ENCODE peak calls at places on chromosomes 7 and 10, in ten cellular contexts. One of them, this sample, is unnamed.

GRCh38 chr10:16341637-16342036 is 95.2 kb upstream of the PTER start:
- DNase-seq in HL-60: no peak
- DNase-seq in GM13976: no peak
- DNase-seq in spleen: no peak
- DNase-seq in IMR-90: no peak
- DNase-seq in activated B cell treated with CpG ODN at 0.5 μM for 24 hours: no peak
- DNase-seq in heart left ventricle: no peak
- DNase-seq in foreskin fibroblast: no peak
- DNase-seq in right lobe of liver: no peak
- DNase-seq in prostate gland: no peak
- DNase-seq in this sample: no peak

GRCh38 chr10:23917251-23917908 is 291.6 kb upstream of the KIAA1217 start:
- DNase-seq in HL-60: no peak
- DNase-seq in GM13976: no peak
- DNase-seq in spleen: no peak
- DNase-seq in IMR-90: no peak
- DNase-seq in activated B cell treated with CpG ODN at 0.5 μM for 24 hours: no peak
- DNase-seq in heart left ventricle: no peak
- DNase-seq in foreskin fibroblast: no peak
- DNase-seq in right lobe of liver: no peak
- DNase-seq in prostate gland: no peak
- DNase-seq in this sample: no peak

GRCh38 chr10:3271385-3272115 is 99.0 kb upstream of the PITRM1 start:
- DNase-seq in HL-60: no peak
- DNase-seq in GM13976: no peak
- DNase-seq in spleen: no peak
- DNase-seq in IMR-90: no peak
- DNase-seq in activated B cell treated with CpG ODN at 0.5 μM for 24 hours: no peak
- DNase-seq in heart left ventricle: peak
- DNase-seq in foreskin fibroblast: no peak
- DNase-seq in right lobe of liver: no peak
- DNase-seq in prostate gland: no peak
- DNase-seq in this sample: no peak

GRCh38 chr7:130273863-130274262 is 7.2 kb downstream of the CPA2 start:
- DNase-seq in HL-60: no peak
- DNase-seq in GM13976: no peak
- DNase-seq in spleen: no peak
- DNase-seq in IMR-90: peak
- DNase-seq in activated B cell treated with CpG ODN at 0.5 μM for 24 hours: no peak
- DNase-seq in heart left ventricle: no peak
- DNase-seq in foreskin fibroblast: peak
- DNase-seq in right lobe of liver: no peak
- DNase-seq in prostate gland: no peak
- DNase-seq in this sample: no peak

GRCh38 chr7:103528152-103528551 is 82.1 kb upstream of the SLC26A5 start:
- DNase-seq in HL-60: no peak
- DNase-seq in GM13976: no peak
- DNase-seq in spleen: no peak
- DNase-seq in IMR-90: peak
- DNase-seq in activated B cell treated with CpG ODN at 0.5 μM for 24 hours: no peak
- DNase-seq in heart left ventricle: no peak
- DNase-seq in foreskin fibroblast: no peak
- DNase-seq in right lobe of liver: no peak
- DNase-seq in prostate gland: no peak
- DNase-seq in this sample: no peak

GRCh38 chr10:69123306-69123746 is 652 bp upstream of the VPS26A start:
- DNase-seq in HL-60: no peak
- DNase-seq in GM13976: no peak
- DNase-seq in spleen: no peak
- DNase-seq in IMR-90: peak
- DNase-seq in activated B cell treated with CpG ODN at 0.5 μM for 24 hours: no peak
- DNase-seq in heart left ventricle: no peak
- DNase-seq in foreskin fibroblast: peak
- DNase-seq in right lobe of liver: peak
- DNase-seq in prostate gland: peak
- DNase-seq in this sample: peak

GRCh38 chr10:44895280-44895679 is 15.9 kb upstream of the TMEM72 start:
- DNase-seq in HL-60: no peak
- DNase-seq in GM13976: no peak
- DNase-seq in spleen: no peak
- DNase-seq in IMR-90: no peak
- DNase-seq in activated B cell treated with CpG ODN at 0.5 μM for 24 hours: no peak
- DNase-seq in heart left ventricle: no peak
- DNase-seq in foreskin fibroblast: no peak
- DNase-seq in right lobe of liver: no peak
- DNase-seq in prostate gland: no peak
- DNase-seq in this sample: no peak

GRCh38 chr7:139737221-139738100 is 40.3 kb downstream of the HIPK2 start:
- DNase-seq in HL-60: no peak
- DNase-seq in GM13976: no peak
- DNase-seq in spleen: no peak
- DNase-seq in IMR-90: peak
- DNase-seq in activated B cell treated with CpG ODN at 0.5 μM for 24 hours: no peak
- DNase-seq in heart left ventricle: no peak
- DNase-seq in foreskin fibroblast: peak
- DNase-seq in right lobe of liver: no peak
- DNase-seq in prostate gland: no peak
- DNase-seq in this sample: no peak

GRCh38 chr10:6012506-6012905 is 35.2 kb upstream of the IL15RA start:
- DNase-seq in HL-60: no peak
- DNase-seq in GM13976: no peak
- DNase-seq in spleen: no peak
- DNase-seq in IMR-90: no peak
- DNase-seq in activated B cell treated with CpG ODN at 0.5 μM for 24 hours: no peak
- DNase-seq in heart left ventricle: no peak
- DNase-seq in foreskin fibroblast: no peak
- DNase-seq in right lobe of liver: no peak
- DNase-seq in prostate gland: no peak
- DNase-seq in this sample: no peak

GRCh38 chr10:95290446-95290800 is 380 bp downstream of the PDLIM1 start:
- DNase-seq in HL-60: no peak
- DNase-seq in GM13976: no peak
- DNase-seq in spleen: peak
- DNase-seq in IMR-90: no peak
- DNase-seq in activated B cell treated with CpG ODN at 0.5 μM for 24 hours: no peak
- DNase-seq in heart left ventricle: no peak
- DNase-seq in foreskin fibroblast: no peak
- DNase-seq in right lobe of liver: no peak
- DNase-seq in prostate gland: no peak
- DNase-seq in this sample: no peak

GRCh38 chr10:95289921-95290421 is 832 bp downstream of the PDLIM1 start:
- DNase-seq in HL-60: no peak
- DNase-seq in GM13976: no peak
- DNase-seq in spleen: no peak
- DNase-seq in IMR-90: no peak
- DNase-seq in activated B cell treated with CpG ODN at 0.5 μM for 24 hours: no peak
- DNase-seq in heart left ventricle: no peak
- DNase-seq in foreskin fibroblast: no peak
- DNase-seq in right lobe of liver: no peak
- DNase-seq in prostate gland: no peak
- DNase-seq in this sample: no peak

GRCh38 chr10:95289003-95289920 is 1.5 kb downstream of the PDLIM1 start:
- DNase-seq in HL-60: no peak
- DNase-seq in GM13976: peak
- DNase-seq in spleen: no peak
- DNase-seq in IMR-90: no peak
- DNase-seq in activated B cell treated with CpG ODN at 0.5 μM for 24 hours: no peak
- DNase-seq in heart left ventricle: no peak
- DNase-seq in foreskin fibroblast: no peak
- DNase-seq in right lobe of liver: no peak
- DNase-seq in prostate gland: no peak
- DNase-seq in this sample: no peak

GRCh38 chr10:95291634-95292039 is 834 bp upstream of the PDLIM1 start:
- DNase-seq in HL-60: no peak
- DNase-seq in GM13976: no peak
- DNase-seq in spleen: no peak
- DNase-seq in IMR-90: no peak
- DNase-seq in activated B cell treated with CpG ODN at 0.5 μM for 24 hours: no peak
- DNase-seq in heart left ventricle: no peak
- DNase-seq in foreskin fibroblast: no peak
- DNase-seq in right lobe of liver: no peak
- DNase-seq in prostate gland: no peak
- DNase-seq in this sample: no peak

GRCh38 chr10:95290801-95291633 is at the start of gene PDLIM1:
- DNase-seq in HL-60: no peak
- DNase-seq in GM13976: peak
- DNase-seq in spleen: peak
- DNase-seq in IMR-90: peak
- DNase-seq in activated B cell treated with CpG ODN at 0.5 μM for 24 hours: peak
- DNase-seq in heart left ventricle: peak
- DNase-seq in foreskin fibroblast: peak
- DNase-seq in right lobe of liver: peak
- DNase-seq in prostate gland: peak
- DNase-seq in this sample: no peak
- TF ChIP-seq CTCF in HL-60: no peak
- TF ChIP-seq CTCF in GM13976: peak
- TF ChIP-seq CTCF in spleen: no peak
- TF ChIP-seq CTCF in IMR-90: peak
- TF ChIP-seq CTCF in activated B cell treated with CpG ODN at 0.5 μM for 24 hours: no peak
- TF ChIP-seq CTCF in heart left ventricle: no peak
- TF ChIP-seq CTCF in foreskin fibroblast: no peak
- TF ChIP-seq CTCF in right lobe of liver: peak
- TF ChIP-seq CTCF in prostate gland: peak
- TF ChIP-seq CTCF in this sample: no peak

DNA sequence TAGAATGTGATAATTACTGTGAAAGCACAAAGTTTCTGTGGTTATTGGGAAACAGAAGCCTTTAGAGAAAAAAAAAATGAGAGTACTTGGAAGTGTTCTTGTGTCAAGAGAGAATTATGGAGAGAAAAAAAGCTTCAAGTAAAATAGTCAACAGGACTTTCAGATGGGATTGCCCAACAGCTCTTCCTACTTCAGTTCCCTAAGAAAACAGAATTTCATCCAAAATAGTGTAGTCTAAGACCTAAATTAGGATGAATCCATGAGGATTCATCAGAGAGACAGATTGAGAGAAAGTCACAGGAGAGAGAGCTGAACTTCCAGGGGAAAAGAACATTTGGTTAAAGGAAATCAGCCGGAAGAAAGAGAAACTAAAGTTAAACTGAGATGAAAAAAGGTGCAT is 2.4 kb downstream of the SCIN start:
- DNase-seq in HL-60: no peak
- DNase-seq in GM13976: no peak
- DNase-seq in spleen: no peak
- DNase-seq in IMR-90: no peak
- DNase-seq in activated B cell treated with CpG ODN at 0.5 μM for 24 hours: no peak
- DNase-seq in heart left ventricle: no peak
- DNase-seq in foreskin fibroblast: peak
- DNase-seq in right lobe of liver: no peak
- DNase-seq in prostate gland: no peak
- DNase-seq in this sample: no peak
- TF ChIP-seq CTCF in HL-60: no peak
- TF ChIP-seq CTCF in GM13976: no peak
- TF ChIP-seq CTCF in spleen: no peak
- TF ChIP-seq CTCF in IMR-90: no peak
- TF ChIP-seq CTCF in activated B cell treated with CpG ODN at 0.5 μM for 24 hours: no peak
- TF ChIP-seq CTCF in heart left ventricle: no peak
- TF ChIP-seq CTCF in foreskin fibroblast: no peak
- TF ChIP-seq CTCF in right lobe of liver: no peak
- TF ChIP-seq CTCF in prostate gland: no peak
- TF ChIP-seq CTCF in this sample: no peak

GRCh38 chr10:77431209-77431611 is 206.4 kb downstream of the KCNMA1 start:
- DNase-seq in HL-60: no peak
- DNase-seq in GM13976: no peak
- DNase-seq in spleen: no peak
- DNase-seq in IMR-90: no peak
- DNase-seq in activated B cell treated with CpG ODN at 0.5 μM for 24 hours: no peak
- DNase-seq in heart left ventricle: no peak
- DNase-seq in foreskin fibroblast: no peak
- DNase-seq in right lobe of liver: no peak
- DNase-seq in prostate gland: peak
- DNase-seq in this sample: no peak

GRCh38 chr10:77432398-77432797 is 205.2 kb downstream of the KCNMA1 start:
- DNase-seq in HL-60: no peak
- DNase-seq in GM13976: no peak
- DNase-seq in spleen: no peak
- DNase-seq in IMR-90: no peak
- DNase-seq in activated B cell treated with CpG ODN at 0.5 μM for 24 hours: no peak
- DNase-seq in heart left ventricle: no peak
- DNase-seq in foreskin fibroblast: no peak
- DNase-seq in right lobe of liver: no peak
- DNase-seq in prostate gland: no peak
- DNase-seq in this sample: no peak

GRCh38 chr10:77430530-77430929 is 207.1 kb downstream of the KCNMA1 start:
- DNase-seq in HL-60: no peak
- DNase-seq in GM13976: no peak
- DNase-seq in spleen: no peak
- DNase-seq in IMR-90: no peak
- DNase-seq in activated B cell treated with CpG ODN at 0.5 μM for 24 hours: no peak
- DNase-seq in heart left ventricle: no peak
- DNase-seq in foreskin fibroblast: no peak
- DNase-seq in right lobe of liver: no peak
- DNase-seq in prostate gland: no peak
- DNase-seq in this sample: no peak

GRCh38 chr10:77431980-77432379 is 205.6 kb downstream of the KCNMA1 start:
- DNase-seq in HL-60: no peak
- DNase-seq in GM13976: no peak
- DNase-seq in spleen: no peak
- DNase-seq in IMR-90: no peak
- DNase-seq in activated B cell treated with CpG ODN at 0.5 μM for 24 hours: no peak
- DNase-seq in heart left ventricle: no peak
- DNase-seq in foreskin fibroblast: no peak
- DNase-seq in right lobe of liver: no peak
- DNase-seq in prostate gland: no peak
- DNase-seq in this sample: no peak

DNA sequence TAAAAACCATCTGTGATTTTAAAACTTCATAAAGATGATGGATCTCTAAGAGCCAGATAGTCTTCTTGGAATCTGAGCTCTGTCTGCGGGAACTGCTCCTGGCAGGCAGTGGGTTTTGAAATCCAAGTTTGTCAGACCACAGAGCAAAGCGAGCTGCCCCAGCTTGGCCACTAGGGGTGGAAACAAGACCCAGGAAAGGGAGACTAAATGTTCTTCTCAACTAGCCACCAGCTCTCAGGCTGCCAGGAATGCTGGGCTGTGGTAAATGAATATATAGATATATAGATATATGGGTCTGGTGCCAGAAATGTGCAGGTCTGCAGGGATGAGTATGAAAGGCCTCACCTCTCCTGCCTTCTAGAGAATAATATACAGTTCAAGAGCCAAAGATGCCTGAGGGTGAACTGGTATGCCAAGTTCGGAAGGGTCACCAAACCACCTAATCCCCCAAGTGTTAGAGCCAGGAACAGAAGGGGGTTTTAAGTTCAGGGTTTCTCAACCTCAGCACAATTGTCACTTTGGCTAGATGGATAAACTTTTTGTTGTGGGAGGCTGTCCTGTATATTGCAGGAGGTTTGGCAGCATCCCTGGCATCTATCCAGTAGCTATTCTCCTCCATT is 208.7 kb downstream of the KCNMA1 start:
- DNase-seq in HL-60: no peak
- DNase-seq in GM13976: no peak
- DNase-seq in spleen: no peak
- DNase-seq in IMR-90: peak
- DNase-seq in activated B cell treated with CpG ODN at 0.5 μM for 24 hours: no peak
- DNase-seq in heart left ventricle: no peak
- DNase-seq in foreskin fibroblast: peak
- DNase-seq in right lobe of liver: peak
- DNase-seq in prostate gland: no peak
- DNase-seq in this sample: no peak
- TF ChIP-seq CTCF in HL-60: no peak
- TF ChIP-seq CTCF in GM13976: peak
- TF ChIP-seq CTCF in spleen: no peak
- TF ChIP-seq CTCF in IMR-90: peak
- TF ChIP-seq CTCF in activated B cell treated with CpG ODN at 0.5 μM for 24 hours: no peak
- TF ChIP-seq CTCF in heart left ventricle: no peak
- TF ChIP-seq CTCF in foreskin fibroblast: peak
- TF ChIP-seq CTCF in right lobe of liver: peak
- TF ChIP-seq CTCF in prostate gland: no peak
- TF ChIP-seq CTCF in this sample: peak

GRCh38 chr10:75189266-75190096 is 21.1 kb upstream of the VDAC2 start:
- DNase-seq in HL-60: no peak
- DNase-seq in GM13976: no peak
- DNase-seq in spleen: no peak
- DNase-seq in IMR-90: no peak
- DNase-seq in activated B cell treated with CpG ODN at 0.5 μM for 24 hours: no peak
- DNase-seq in heart left ventricle: no peak
- DNase-seq in foreskin fibroblast: no peak
- DNase-seq in right lobe of liver: no peak
- DNase-seq in prostate gland: no peak
- DNase-seq in this sample: no peak
- TF ChIP-seq CTCF in HL-60: no peak
- TF ChIP-seq CTCF in GM13976: no peak
- TF ChIP-seq CTCF in spleen: no peak
- TF ChIP-seq CTCF in IMR-90: no peak
- TF ChIP-seq CTCF in activated B cell treated with CpG ODN at 0.5 μM for 24 hours: no peak
- TF ChIP-seq CTCF in heart left ventricle: no peak
- TF ChIP-seq CTCF in foreskin fibroblast: no peak
- TF ChIP-seq CTCF in right lobe of liver: no peak
- TF ChIP-seq CTCF in prostate gland: no peak
- TF ChIP-seq CTCF in this sample: no peak

This sample was measured in CD14-positive monocyte.